ENCODE peak calls at places on chromosomes 5 and 9, in ten cellular contexts. One of them, this sample, is unnamed.

GRCh38 chr5:81136557-81136956 is 96.6 kb upstream of the CKMT2 start:
- DNase-seq in posterior vena cava: no peak
- DNase-seq in AG08395: no peak
- DNase-seq in occipital lobe: no peak
- DNase-seq in GM10248: no peak
- DNase-seq in left ventricle myocardium inferior: no peak
- DNase-seq in OCI-M1: no peak
- DNase-seq in neural progenitor cell: no peak
- DNase-seq in SK-N-MC: no peak
- DNase-seq in posterior cingulate gyrus: no peak
- DNase-seq in this sample: no peak

GRCh38 chr9:93332317-93332716 is 119.2 kb upstream of the FAM120A start:
- DNase-seq in posterior vena cava: no peak
- DNase-seq in AG08395: no peak
- DNase-seq in occipital lobe: no peak
- DNase-seq in GM10248: no peak
- DNase-seq in left ventricle myocardium inferior: no peak
- DNase-seq in OCI-M1: no peak
- DNase-seq in neural progenitor cell: no peak
- DNase-seq in SK-N-MC: no peak
- DNase-seq in posterior cingulate gyrus: no peak
- DNase-seq in this sample: no peak

GRCh38 chr5:172530406-172530805 is 76.1 kb upstream of the SH3PXD2B start:
- DNase-seq in posterior vena cava: peak
- DNase-seq in AG08395: no peak
- DNase-seq in occipital lobe: no peak
- DNase-seq in GM10248: peak
- DNase-seq in left ventricle myocardium inferior: no peak
- DNase-seq in OCI-M1: no peak
- DNase-seq in neural progenitor cell: no peak
- DNase-seq in SK-N-MC: no peak
- DNase-seq in posterior cingulate gyrus: no peak
- DNase-seq in this sample: no peak

GRCh38 chr5:111256128-111256527 is 31.9 kb downstream of the CAMK4 start:
- DNase-seq in posterior vena cava: no peak
- DNase-seq in AG08395: no peak
- DNase-seq in occipital lobe: no peak
- DNase-seq in GM10248: no peak
- DNase-seq in left ventricle myocardium inferior: no peak
- DNase-seq in OCI-M1: no peak
- DNase-seq in neural progenitor cell: no peak
- DNase-seq in SK-N-MC: no peak
- DNase-seq in posterior cingulate gyrus: no peak
- DNase-seq in this sample: no peak

GRCh38 chr9:121651295-121652036 is at the start of gene DAB2IP:
- DNase-seq in posterior vena cava: peak
- DNase-seq in AG08395: peak
- DNase-seq in occipital lobe: peak
- DNase-seq in GM10248: no peak
- DNase-seq in left ventricle myocardium inferior: peak
- DNase-seq in OCI-M1: no peak
- DNase-seq in neural progenitor cell: peak
- DNase-seq in SK-N-MC: no peak
- DNase-seq in posterior cingulate gyrus: peak
- DNase-seq in this sample: no peak

GRCh38 chr9:113620377-113621161 is 157.0 kb downstream of the RGS3 start:
- DNase-seq in posterior vena cava: peak
- DNase-seq in AG08395: peak
- DNase-seq in occipital lobe: no peak
- DNase-seq in GM10248: no peak
- DNase-seq in left ventricle myocardium inferior: peak
- DNase-seq in OCI-M1: no peak
- DNase-seq in neural progenitor cell: peak
- DNase-seq in SK-N-MC: peak
- DNase-seq in posterior cingulate gyrus: no peak
- DNase-seq in this sample: no peak

GRCh38 chr5:150352531-150353394 is 4.7 kb upstream of the TCOF1 start:
- DNase-seq in posterior vena cava: no peak
- DNase-seq in AG08395: no peak
- DNase-seq in occipital lobe: no peak
- DNase-seq in GM10248: no peak
- DNase-seq in left ventricle myocardium inferior: no peak
- DNase-seq in OCI-M1: no peak
- DNase-seq in neural progenitor cell: no peak
- DNase-seq in SK-N-MC: no peak
- DNase-seq in posterior cingulate gyrus: no peak
- DNase-seq in this sample: no peak

GRCh38 chr5:173299820-173300219 is 28.4 kb downstream of the STC2 start:
- DNase-seq in posterior vena cava: no peak
- DNase-seq in AG08395: no peak
- DNase-seq in occipital lobe: no peak
- DNase-seq in GM10248: no peak
- DNase-seq in left ventricle myocardium inferior: no peak
- DNase-seq in OCI-M1: no peak
- DNase-seq in neural progenitor cell: no peak
- DNase-seq in SK-N-MC: no peak
- DNase-seq in posterior cingulate gyrus: no peak
- DNase-seq in this sample: no peak

GRCh38 chr9:80090317-80090716 is 518.6 kb downstream of the TLE4 start:
- DNase-seq in posterior vena cava: no peak
- DNase-seq in AG08395: no peak
- DNase-seq in occipital lobe: no peak
- DNase-seq in GM10248: no peak
- DNase-seq in left ventricle myocardium inferior: no peak
- DNase-seq in OCI-M1: no peak
- DNase-seq in neural progenitor cell: no peak
- DNase-seq in SK-N-MC: no peak
- DNase-seq in posterior cingulate gyrus: no peak
- DNase-seq in this sample: no peak

GRCh38 chr5:115431116-115431515 is 113.5 kb downstream of the FEM1C start:
- DNase-seq in posterior vena cava: no peak
- DNase-seq in AG08395: no peak
- DNase-seq in occipital lobe: no peak
- DNase-seq in GM10248: no peak
- DNase-seq in left ventricle myocardium inferior: no peak
- DNase-seq in OCI-M1: no peak
- DNase-seq in neural progenitor cell: no peak
- DNase-seq in SK-N-MC: no peak
- DNase-seq in posterior cingulate gyrus: no peak
- DNase-seq in this sample: no peak

GRCh38 chr5:137036630-137037029 is 462.5 kb downstream of the SPOCK1 start:
- DNase-seq in posterior vena cava: no peak
- DNase-seq in AG08395: no peak
- DNase-seq in occipital lobe: no peak
- DNase-seq in GM10248: no peak
- DNase-seq in left ventricle myocardium inferior: no peak
- DNase-seq in OCI-M1: no peak
- DNase-seq in neural progenitor cell: peak
- DNase-seq in SK-N-MC: no peak
- DNase-seq in posterior cingulate gyrus: no peak
- DNase-seq in this sample: no peak

GRCh38 chr5:150154618-150155134 is 969 bp downstream of the PDGFRB start:
- DNase-seq in posterior vena cava: no peak
- DNase-seq in AG08395: no peak
- DNase-seq in occipital lobe: no peak
- DNase-seq in GM10248: no peak
- DNase-seq in left ventricle myocardium inferior: no peak
- DNase-seq in OCI-M1: no peak
- DNase-seq in neural progenitor cell: no peak
- DNase-seq in SK-N-MC: no peak
- DNase-seq in posterior cingulate gyrus: no peak
- DNase-seq in this sample: no peak

GRCh38 chr9:127893392-127893791 is 6.0 kb downstream of the ST6GALNAC6 start:
- DNase-seq in posterior vena cava: no peak
- DNase-seq in AG08395: no peak
- DNase-seq in occipital lobe: peak
- DNase-seq in GM10248: no peak
- DNase-seq in left ventricle myocardium inferior: no peak
- DNase-seq in OCI-M1: no peak
- DNase-seq in neural progenitor cell: no peak
- DNase-seq in SK-N-MC: no peak
- DNase-seq in posterior cingulate gyrus: no peak
- DNase-seq in this sample: no peak

GRCh38 chr9:91515074-91515687 is 91.5 kb upstream of the NFIL3 start:
- DNase-seq in posterior vena cava: no peak
- DNase-seq in AG08395: peak
- DNase-seq in occipital lobe: peak
- DNase-seq in GM10248: peak
- DNase-seq in left ventricle myocardium inferior: peak
- DNase-seq in OCI-M1: peak
- DNase-seq in neural progenitor cell: no peak
- DNase-seq in SK-N-MC: no peak
- DNase-seq in posterior cingulate gyrus: peak
- DNase-seq in this sample: peak

GRCh38 chr5:175689147-175689991 is 31.5 kb downstream of the HRH2 start:
- DNase-seq in posterior vena cava: peak
- DNase-seq in AG08395: no peak
- DNase-seq in occipital lobe: peak
- DNase-seq in GM10248: no peak
- DNase-seq in left ventricle myocardium inferior: peak
- DNase-seq in OCI-M1: peak
- DNase-seq in neural progenitor cell: no peak
- DNase-seq in SK-N-MC: no peak
- DNase-seq in posterior cingulate gyrus: no peak
- DNase-seq in this sample: no peak

GRCh38 chr9:120412425-120412951 is 167.5 kb downstream of the CDK5RAP2 start:
- DNase-seq in posterior vena cava: no peak
- DNase-seq in AG08395: peak
- DNase-seq in occipital lobe: no peak
- DNase-seq in GM10248: no peak
- DNase-seq in left ventricle myocardium inferior: no peak
- DNase-seq in OCI-M1: no peak
- DNase-seq in neural progenitor cell: peak
- DNase-seq in SK-N-MC: no peak
- DNase-seq in posterior cingulate gyrus: no peak
- DNase-seq in this sample: no peak

GRCh38 chr9:37408933-37409710 is 13.4 kb upstream of the GRHPR start:
- DNase-seq in posterior vena cava: peak
- DNase-seq in AG08395: no peak
- DNase-seq in occipital lobe: no peak
- DNase-seq in GM10248: peak
- DNase-seq in left ventricle myocardium inferior: no peak
- DNase-seq in OCI-M1: no peak
- DNase-seq in neural progenitor cell: no peak
- DNase-seq in SK-N-MC: no peak
- DNase-seq in posterior cingulate gyrus: no peak
- DNase-seq in this sample: peak

GRCh38 chr5:98402130-98402529 is 371.3 kb upstream of the RGMB start:
- DNase-seq in posterior vena cava: no peak
- DNase-seq in AG08395: no peak
- DNase-seq in occipital lobe: no peak
- DNase-seq in GM10248: no peak
- DNase-seq in left ventricle myocardium inferior: no peak
- DNase-seq in OCI-M1: no peak
- DNase-seq in neural progenitor cell: no peak
- DNase-seq in SK-N-MC: no peak
- DNase-seq in posterior cingulate gyrus: no peak
- DNase-seq in this sample: no peak

GRCh38 chr5:66960373-66961137 is 236.0 kb downstream of the CD180 start:
- DNase-seq in posterior vena cava: no peak
- DNase-seq in AG08395: peak
- DNase-seq in occipital lobe: no peak
- DNase-seq in GM10248: no peak
- DNase-seq in left ventricle myocardium inferior: no peak
- DNase-seq in OCI-M1: no peak
- DNase-seq in neural progenitor cell: no peak
- DNase-seq in SK-N-MC: no peak
- DNase-seq in posterior cingulate gyrus: no peak
- DNase-seq in this sample: no peak

GRCh38 chr9:34988218-34989055 is 1.1 kb upstream of the DNAJB5 start:
- DNase-seq in posterior vena cava: peak
- DNase-seq in AG08395: no peak
- DNase-seq in occipital lobe: peak
- DNase-seq in GM10248: no peak
- DNase-seq in left ventricle myocardium inferior: peak
- DNase-seq in OCI-M1: no peak
- DNase-seq in neural progenitor cell: peak
- DNase-seq in SK-N-MC: no peak
- DNase-seq in posterior cingulate gyrus: peak
- DNase-seq in this sample: peak

GRCh38 chr5:143086851-143087637 is 316.4 kb downstream of the NR3C1 start:
- DNase-seq in posterior vena cava: no peak
- DNase-seq in AG08395: peak
- DNase-seq in occipital lobe: no peak
- DNase-seq in GM10248: no peak
- DNase-seq in left ventricle myocardium inferior: no peak
- DNase-seq in OCI-M1: no peak
- DNase-seq in neural progenitor cell: no peak
- DNase-seq in SK-N-MC: peak
- DNase-seq in posterior cingulate gyrus: no peak
- DNase-seq in this sample: no peak

GRCh38 chr5:65292196-65292595 is 189.5 kb downstream of the ADAMTS6 start:
- DNase-seq in posterior vena cava: no peak
- DNase-seq in AG08395: no peak
- DNase-seq in occipital lobe: no peak
- DNase-seq in GM10248: no peak
- DNase-seq in left ventricle myocardium inferior: no peak
- DNase-seq in OCI-M1: no peak
- DNase-seq in neural progenitor cell: no peak
- DNase-seq in SK-N-MC: no peak
- DNase-seq in posterior cingulate gyrus: no peak
- DNase-seq in this sample: no peak

GRCh38 chr9:77793909-77794308 is 145.8 kb upstream of the GNA14 start:
- DNase-seq in posterior vena cava: no peak
- DNase-seq in AG08395: peak
- DNase-seq in occipital lobe: no peak
- DNase-seq in GM10248: no peak
- DNase-seq in left ventricle myocardium inferior: no peak
- DNase-seq in OCI-M1: no peak
- DNase-seq in neural progenitor cell: no peak
- DNase-seq in SK-N-MC: no peak
- DNase-seq in posterior cingulate gyrus: no peak
- DNase-seq in this sample: no peak

GRCh38 chr9:16515207-16515606 is 355.3 kb downstream of the BNC2 start:
- DNase-seq in posterior vena cava: no peak
- DNase-seq in AG08395: no peak
- DNase-seq in occipital lobe: no peak
- DNase-seq in GM10248: no peak
- DNase-seq in left ventricle myocardium inferior: no peak
- DNase-seq in OCI-M1: no peak
- DNase-seq in neural progenitor cell: peak
- DNase-seq in SK-N-MC: no peak
- DNase-seq in posterior cingulate gyrus: no peak
- DNase-seq in this sample: no peak

GRCh38 chr5:80777347-80778287 is 122.8 kb upstream of the DHFR start:
- DNase-seq in posterior vena cava: no peak
- DNase-seq in AG08395: no peak
- DNase-seq in occipital lobe: no peak
- DNase-seq in GM10248: no peak
- DNase-seq in left ventricle myocardium inferior: no peak
- DNase-seq in OCI-M1: no peak
- DNase-seq in neural progenitor cell: no peak
- DNase-seq in SK-N-MC: no peak
- DNase-seq in posterior cingulate gyrus: no peak
- DNase-seq in this sample: no peak

GRCh38 chr5:132013711-132014110 is 2.3 kb upstream of the ACSL6 start:
- DNase-seq in posterior vena cava: peak
- DNase-seq in AG08395: no peak
- DNase-seq in occipital lobe: no peak
- DNase-seq in GM10248: no peak
- DNase-seq in left ventricle myocardium inferior: no peak
- DNase-seq in OCI-M1: no peak
- DNase-seq in neural progenitor cell: no peak
- DNase-seq in SK-N-MC: no peak
- DNase-seq in posterior cingulate gyrus: no peak
- DNase-seq in this sample: no peak

GRCh38 chr9:124429530-124429867 is 14.3 kb upstream of the PSMB7 start:
- DNase-seq in posterior vena cava: peak
- DNase-seq in AG08395: no peak
- DNase-seq in occipital lobe: no peak
- DNase-seq in GM10248: no peak
- DNase-seq in left ventricle myocardium inferior: no peak
- DNase-seq in OCI-M1: no peak
- DNase-seq in neural progenitor cell: no peak
- DNase-seq in SK-N-MC: no peak
- DNase-seq in posterior cingulate gyrus: no peak
- DNase-seq in this sample: no peak

GRCh38 chr9:133583586-133583985 is 25.6 kb downstream of the FAM163B start:
- DNase-seq in posterior vena cava: no peak
- DNase-seq in AG08395: no peak
- DNase-seq in occipital lobe: no peak
- DNase-seq in GM10248: no peak
- DNase-seq in left ventricle myocardium inferior: peak
- DNase-seq in OCI-M1: no peak
- DNase-seq in neural progenitor cell: no peak
- DNase-seq in SK-N-MC: no peak
- DNase-seq in posterior cingulate gyrus: no peak
- DNase-seq in this sample: no peak